ENCODE peak calls at places on chromosome 3, in ten cellular contexts. I, C, O, V, N, Y, A, F, S and K are unnamed samples.

GRCh38 chr3:161371441-161372320 is at the start of gene SPTSSB:
- DNase-seq in I (no peak), C (peak; percentile 58), O (peak; percentile 59), V (peak; percentile 27), N (peak; percentile 48), Y (peak; percentile 86), A (peak; percentile 58), F (no peak), S (no peak), K (no peak)

GRCh38 chr3:171817074-171817748 is 6.9 kb upstream of the PLD1 start:
- DNase-seq in I (no peak), C (no peak), O (no peak), V (no peak), N (no peak), Y (no peak), A (no peak), F (no peak), S (no peak), K (no peak)

GRCh38 chr3:123584284-123584987 is 417 bp downstream of the HACD2 start:
- DNase-seq in I (peak; percentile 27), C (peak; percentile 81), O (peak; percentile 70), V (no peak), N (peak; percentile 80), Y (peak; percentile 67), A (no peak), F (peak; percentile 3), S (no peak), K (no peak)

GRCh38 chr3:116165190-116165589 is 280.1 kb downstream of the LSAMP start:
- DNase-seq in I (no peak), C (no peak), O (no peak), V (no peak), N (no peak), Y (no peak), A (no peak), F (no peak), S (no peak), K (no peak)

GRCh38 chr3:57029924-57030323 is 30.5 kb upstream of the SPATA12 start:
- DNase-seq in I (no peak), C (no peak), O (peak; percentile 59), V (no peak), N (no peak), Y (peak; percentile 11), A (no peak), F (no peak), S (no peak), K (no peak)

GRCh38 chr3:126464997-126465396 is 10.7 kb downstream of the ZXDC start:
- DNase-seq in I (no peak), C (peak; percentile 34), O (peak; percentile 66), V (no peak), N (no peak), Y (no peak), A (no peak), F (no peak), S (no peak), K (no peak)

GRCh38 chr3:162138509-162138908 is 641.9 kb downstream of the OTOL1 start:
- DNase-seq in I (no peak), C (no peak), O (no peak), V (no peak), N (no peak), Y (no peak), A (no peak), F (no peak), S (no peak), K (no peak)

GRCh38 chr3:53379898-53380297 is 32.6 kb upstream of the DCP1A start:
- DNase-seq in I (no peak), C (no peak), O (no peak), V (no peak), N (no peak), Y (no peak), A (no peak), F (no peak), S (no peak), K (no peak)

GRCh38 chr3:45215466-45215865 is 10.6 kb downstream of the TMEM158 start:
- DNase-seq in I (no peak), C (no peak), O (no peak), V (no peak), N (no peak), Y (no peak), A (no peak), F (no peak), S (no peak), K (no peak)

GRCh38 chr3:133448478-133449122 is 48.7 kb downstream of the BFSP2 start:
- DNase-seq in I (peak; percentile 93), C (no peak), O (no peak), V (no peak), N (no peak), Y (no peak), A (no peak), F (no peak), S (no peak), K (no peak)

GRCh38 chr3:195059006-195059350 is 212.0 kb downstream of the XXYLT1 start:
- DNase-seq in I (no peak), C (no peak), O (no peak), V (no peak), N (no peak), Y (no peak), A (no peak), F (no peak), S (no peak), K (no peak)

GRCh38 chr3:3071136-3071535 is 39.0 kb downstream of the IL5RA start:
- DNase-seq in I (no peak), C (no peak), O (no peak), V (no peak), N (no peak), Y (no peak), A (no peak), F (no peak), S (no peak), K (no peak)

GRCh38 chr3:173003471-173003870 is 137.6 kb downstream of the SPATA16 start:
- DNase-seq in I (no peak), C (no peak), O (no peak), V (no peak), N (no peak), Y (no peak), A (no peak), F (no peak), S (peak; percentile 63), K (no peak)

GRCh38 chr3:78253860-78254259 is 1214.0 kb downstream of the ROBO2 start:
- DNase-seq in I (no peak), C (no peak), O (no peak), V (no peak), N (no peak), Y (no peak), A (no peak), F (no peak), S (no peak), K (no peak)

GRCh38 chr3:194272221-194272620 is 78.9 kb downstream of the CPN2 start:
- DNase-seq in I (no peak), C (peak; percentile 58), O (peak; percentile 10), V (no peak), N (no peak), Y (no peak), A (no peak), F (no peak), S (no peak), K (no peak)

GRCh38 chr3:170038434-170039110 is 777 bp downstream of the GPR160 start:
- DNase-seq in I (peak; percentile 52), C (no peak), O (peak; percentile 61), V (no peak), N (no peak), Y (peak; percentile 44), A (no peak), F (no peak), S (no peak), K (no peak)

GRCh38 chr3:47414666-47415587 is 34.1 kb downstream of the PTPN23 start:
- DNase-seq in I (no peak), C (no peak), O (no peak), V (no peak), N (no peak), Y (no peak), A (no peak), F (no peak), S (no peak), K (no peak)

GRCh38 chr3:31277582-31277981 is 255.1 kb upstream of the STT3B start:
- DNase-seq in I (no peak), C (no peak), O (no peak), V (no peak), N (no peak), Y (no peak), A (no peak), F (no peak), S (no peak), K (no peak)

GRCh38 chr3:4982773-4983738 is 3.8 kb downstream of the BHLHE40 start:
- DNase-seq in I (no peak), C (no peak), O (peak; percentile 37), V (no peak), N (no peak), Y (no peak), A (no peak), F (no peak), S (no peak), K (no peak)

GRCh38 chr3:48427630-48427962 is 2.3 kb downstream of the PLXNB1 start:
- DNase-seq in I (no peak), C (no peak), O (no peak), V (no peak), N (no peak), Y (no peak), A (no peak), F (no peak), S (no peak), K (no peak)

GRCh38 chr3:138437281-138437680 is 2.9 kb downstream of the ESYT3 start:
- DNase-seq in I (no peak), C (no peak), O (no peak), V (no peak), N (no peak), Y (no peak), A (no peak), F (no peak), S (no peak), K (no peak)

GRCh38 chr3:132911741-132912415 is 126.3 kb upstream of the TMEM108 start:
- DNase-seq in I (no peak), C (no peak), O (no peak), V (no peak), N (no peak), Y (no peak), A (no peak), F (no peak), S (no peak), K (no peak)

GRCh38 chr3:24088782-24089181 is 143.7 kb downstream of the NR1D2 start:
- DNase-seq in I (peak; percentile 48), C (no peak), O (no peak), V (no peak), N (no peak), Y (no peak), A (no peak), F (no peak), S (no peak), K (no peak)

GRCh38 chr3:9169951-9170850 is 79.2 kb downstream of the SRGAP3 start:
- DNase-seq in I (no peak), C (no peak), O (no peak), V (no peak), N (no peak), Y (no peak), A (no peak), F (no peak), S (no peak), K (no peak)

GRCh38 chr3:122099255-122099654 is 44.1 kb downstream of the CD86 start:
- DNase-seq in I (no peak), C (no peak), O (no peak), V (no peak), N (no peak), Y (no peak), A (no peak), F (no peak), S (no peak), K (no peak)

GRCh38 chr3:70856414-70857162 is 544.1 kb upstream of the MDFIC2 start:
- DNase-seq in I (no peak), C (no peak), O (no peak), V (peak; percentile 67), N (no peak), Y (no peak), A (no peak), F (peak; percentile 83), S (peak; percentile 95), K (peak; percentile 64)

GRCh38 chr3:136728918-136729317 is 23.3 kb downstream of the STAG1 start:
- DNase-seq in I (no peak), C (no peak), O (no peak), V (no peak), N (no peak), Y (no peak), A (no peak), F (peak; percentile 39), S (no peak), K (no peak)

GRCh38 chr3:158770254-158771017 is 31.4 kb upstream of the MFSD1 start:
- DNase-seq in I (no peak), C (no peak), O (no peak), V (peak; percentile 33), N (no peak), Y (no peak), A (no peak), F (no peak), S (no peak), K (peak; percentile 72)